ENCODE peak calls at places on chromosome 17, in nine cellular contexts. Z, E, V, O, L, X, C, F and J are unnamed samples.

GRCh38 chr17:77487677-77488530 is 347.1 kb downstream of the SEC14L1 start:
- DNase-seq in Z (no peak), E (no peak), V (no peak), O (no peak), L (no peak), X (no peak), C (no peak), F (no peak), J (no peak)

GRCh38 chr17:82876149-82876548 is 36.3 kb upstream of the ZNF750 start:
- DNase-seq in Z (no peak), E (peak; percentile 72), V (peak; percentile 24), O (no peak), L (no peak), X (no peak), C (no peak), F (no peak), J (no peak)

GRCh38 chr17:81400154-81400938 is 5.1 kb downstream of the BAHCC1 start:
- DNase-seq in Z (no peak), E (no peak), V (peak; percentile 73), O (no peak), L (peak; percentile 61), X (peak; percentile 42), C (peak; percentile 56), F (no peak), J (no peak)

GRCh38 chr17:46732754-46733398 is 85.6 kb downstream of the WNT3 start:
- DNase-seq in Z (no peak), E (no peak), V (peak; percentile 10), O (no peak), L (peak; percentile 17), X (peak; percentile 20), C (peak; percentile 3), F (no peak), J (no peak)

GRCh38 chr17:42681976-42682375 is 333 bp upstream of the CCR10 start:
- DNase-seq in Z (no peak), E (no peak), V (no peak), O (no peak), L (no peak), X (no peak), C (no peak), F (no peak), J (no peak)

GRCh38 chr17:35898283-35899070 is 18.3 kb upstream of the CCL5 start:
- DNase-seq in Z (no peak), E (no peak), V (no peak), O (no peak), L (no peak), X (no peak), C (no peak), F (no peak), J (no peak)

GRCh38 chr17:1646199-1646875 is 805 bp upstream of the SCARF1 start:
- DNase-seq in Z (no peak), E (no peak), V (no peak), O (no peak), L (no peak), X (no peak), C (no peak), F (no peak), J (no peak)

GRCh38 chr17:77779711-77780539 is 178.6 kb upstream of the TNRC6C start:
- DNase-seq in Z (no peak), E (no peak), V (peak; percentile 2), O (no peak), L (peak; percentile 60), X (peak; percentile 19), C (peak; percentile 43), F (no peak), J (no peak)